ENCODE peak calls at places on chromosomes 5 and 9, in five cellular contexts. One of them, this sample, is unnamed.
A peak's percentile ranks its signal among the peaks of the same experiment; 100 is the strongest.

GRCh38 chr9:69149321-69149807 is 24.7 kb upstream of the TJP2 start:
- DNase-seq in ovary: no peak
- DNase-seq in uterus: no peak
- DNase-seq in right lobe of liver: no peak
- DNase-seq in breast epithelium: no peak
- DNase-seq in this sample: no peak

GRCh38 chr5:113195726-113196125 is 219.1 kb downstream of the DCP2 start:
- DNase-seq in ovary: no peak
- DNase-seq in right lobe of liver: no peak
- DNase-seq in breast epithelium: no peak
- DNase-seq in uterus: no peak
- DNase-seq in this sample: no peak

GRCh38 chr9:137085918-137086530 is 761 bp upstream of the MAN1B1 start:
- DNase-seq in breast epithelium: peak; percentile 71
- DNase-seq in ovary: peak; percentile 57
- DNase-seq in uterus: no peak
- DNase-seq in right lobe of liver: peak; percentile 57
- DNase-seq in this sample: peak; percentile 85

GRCh38 chr9:104863180-104863883 is 64.6 kb downstream of the ABCA1 start:
- DNase-seq in right lobe of liver: no peak
- DNase-seq in breast epithelium: no peak
- DNase-seq in uterus: peak; percentile 47
- DNase-seq in ovary: peak; percentile 57
- DNase-seq in this sample: peak; percentile 63

GRCh38 chr5:50553560-50553984 is 112.5 kb upstream of the EMB start:
- DNase-seq in uterus: no peak
- DNase-seq in breast epithelium: peak; percentile 52
- DNase-seq in ovary: no peak
- DNase-seq in right lobe of liver: no peak
- DNase-seq in this sample: no peak

GRCh38 chr9:134738869-134739659 is 97.5 kb downstream of the COL5A1 start:
- DNase-seq in right lobe of liver: peak; percentile 62
- DNase-seq in ovary: peak; percentile 81
- DNase-seq in uterus: peak; percentile 81
- DNase-seq in breast epithelium: peak; percentile 82
- DNase-seq in this sample: peak; percentile 67

GRCh38 chr9:98185021-98185567 is 7.3 kb downstream of the CORO2A start:
- DNase-seq in uterus: no peak
- DNase-seq in ovary: no peak
- DNase-seq in breast epithelium: no peak
- DNase-seq in right lobe of liver: no peak
- DNase-seq in this sample: no peak

GRCh38 chr9:2743937-2744529 is 26.7 kb downstream of the KCNV2 start:
- DNase-seq in right lobe of liver: no peak
- DNase-seq in breast epithelium: no peak
- DNase-seq in uterus: no peak
- DNase-seq in ovary: no peak
- DNase-seq in this sample: no peak

GRCh38 chr9:2727966-2728613 is 10.8 kb downstream of the KCNV2 start:
- DNase-seq in ovary: peak; percentile 56
- DNase-seq in uterus: peak; percentile 36
- DNase-seq in breast epithelium: no peak
- DNase-seq in right lobe of liver: no peak
- DNase-seq in this sample: peak; percentile 47

GRCh38 chr5:126544087-126544740 is 50.8 kb downstream of the ALDH7A1 start:
- DNase-seq in breast epithelium: no peak
- DNase-seq in ovary: no peak
- DNase-seq in uterus: no peak
- DNase-seq in right lobe of liver: no peak
- DNase-seq in this sample: peak; percentile 31

GRCh38 chr9:110185806-110186205 is 22.2 kb downstream of the C9orf152 start:
- DNase-seq in uterus: no peak
- DNase-seq in ovary: no peak
- DNase-seq in breast epithelium: no peak
- DNase-seq in right lobe of liver: no peak
- DNase-seq in this sample: no peak

GRCh38 chr9:127545196-127546124 is 66.6 kb upstream of the STXBP1 start:
- DNase-seq in right lobe of liver: peak; percentile 69
- DNase-seq in ovary: peak; percentile 73
- DNase-seq in breast epithelium: peak; percentile 81
- DNase-seq in uterus: no peak
- DNase-seq in this sample: peak; percentile 71

GRCh38 chr5:98349251-98349989 is 424.0 kb upstream of the RGMB start:
- DNase-seq in right lobe of liver: no peak
- DNase-seq in ovary: no peak
- DNase-seq in breast epithelium: no peak
- DNase-seq in uterus: no peak
- DNase-seq in this sample: no peak

GRCh38 chr5:54049963-54050362 is 260.4 kb downstream of the ARL15 start:
- DNase-seq in ovary: no peak
- DNase-seq in uterus: no peak
- DNase-seq in breast epithelium: no peak
- DNase-seq in right lobe of liver: no peak
- DNase-seq in this sample: no peak

GRCh38 chr5:175836741-175837729 is 34.3 kb upstream of the CPLX2 start:
- DNase-seq in right lobe of liver: no peak
- DNase-seq in ovary: no peak
- DNase-seq in uterus: no peak
- DNase-seq in breast epithelium: no peak
- DNase-seq in this sample: no peak

GRCh38 chr5:78638973-78639669 is 9.5 kb downstream of the LHFPL2 start:
- DNase-seq in breast epithelium: no peak
- DNase-seq in uterus: no peak
- DNase-seq in ovary: no peak
- DNase-seq in right lobe of liver: no peak
- DNase-seq in this sample: no peak

GRCh38 chr5:93359958-93360305 is 221.1 kb downstream of the NR2F1-AS1 start:
- DNase-seq in breast epithelium: no peak
- DNase-seq in right lobe of liver: peak; percentile 24
- DNase-seq in ovary: peak; percentile 20
- DNase-seq in uterus: no peak
- DNase-seq in this sample: no peak

GRCh38 chr5:123093279-123094226 is 4.5 kb downstream of the PRDM6 start:
- DNase-seq in ovary: no peak
- DNase-seq in breast epithelium: no peak
- DNase-seq in right lobe of liver: no peak
- DNase-seq in uterus: no peak
- DNase-seq in this sample: no peak

GRCh38 chr5:123097483-123097870 is 8.4 kb downstream of the PRDM6 start:
- DNase-seq in uterus: no peak
- DNase-seq in ovary: no peak
- DNase-seq in right lobe of liver: no peak
- DNase-seq in breast epithelium: no peak
- DNase-seq in this sample: no peak

GRCh38 chr5:123095694-123096120 is 6.7 kb downstream of the PRDM6 start:
- DNase-seq in breast epithelium: no peak
- DNase-seq in right lobe of liver: no peak
- DNase-seq in ovary: no peak
- DNase-seq in uterus: no peak
- DNase-seq in this sample: no peak

GRCh38 chr5:123094227-123094918 is 5.3 kb downstream of the PRDM6 start:
- DNase-seq in right lobe of liver: no peak
- DNase-seq in breast epithelium: no peak
- DNase-seq in ovary: no peak
- DNase-seq in uterus: no peak
- DNase-seq in this sample: no peak

GRCh38 chr5:123094919-123095693 is 6.1 kb downstream of the PRDM6 start:
- DNase-seq in right lobe of liver: no peak
- DNase-seq in uterus: no peak
- DNase-seq in ovary: peak; percentile 27
- DNase-seq in breast epithelium: no peak
- DNase-seq in this sample: no peak
- H3K4me3 ChIP-seq in right lobe of liver: no peak overlapping the region
- H3K4me3 ChIP-seq in uterus: no peak overlapping the region
- H3K4me3 ChIP-seq in ovary: no peak overlapping the region
- H3K4me3 ChIP-seq in breast epithelium: no peak overlapping the region
- H3K4me3 ChIP-seq in this sample: no peak overlapping the region

GRCh38 chr5:107126341-107126740 is 544.4 kb downstream of the EFNA5 start:
- DNase-seq in right lobe of liver: no peak
- DNase-seq in breast epithelium: no peak
- DNase-seq in uterus: no peak
- DNase-seq in ovary: no peak
- DNase-seq in this sample: no peak

GRCh38 chr5:107124376-107124775 is 546.4 kb downstream of the EFNA5 start:
- DNase-seq in right lobe of liver: no peak
- DNase-seq in breast epithelium: no peak
- DNase-seq in ovary: no peak
- DNase-seq in uterus: no peak
- DNase-seq in this sample: no peak

GRCh38 chr5:107121793-107122519 is 548.8 kb downstream of the EFNA5 start:
- DNase-seq in breast epithelium: no peak
- DNase-seq in ovary: no peak
- DNase-seq in right lobe of liver: no peak
- DNase-seq in uterus: no peak
- DNase-seq in this sample: no peak

GRCh38 chr5:107119656-107120055 is 551.1 kb downstream of the EFNA5 start:
- DNase-seq in uterus: no peak
- DNase-seq in right lobe of liver: no peak
- DNase-seq in breast epithelium: no peak
- DNase-seq in ovary: no peak
- DNase-seq in this sample: no peak

GRCh38 chr5:107123014-107123413 is 547.7 kb downstream of the EFNA5 start:
- DNase-seq in right lobe of liver: no peak
- DNase-seq in uterus: no peak
- DNase-seq in breast epithelium: no peak
- DNase-seq in ovary: no peak
- DNase-seq in this sample: no peak
- TF ChIP-seq POLR2A in right lobe of liver: no peak
- TF ChIP-seq POLR2A in uterus: no peak
- TF ChIP-seq POLR2A in breast epithelium: no peak
- TF ChIP-seq POLR2A in ovary: no peak
- TF ChIP-seq POLR2A in this sample: no peak

DNA sequence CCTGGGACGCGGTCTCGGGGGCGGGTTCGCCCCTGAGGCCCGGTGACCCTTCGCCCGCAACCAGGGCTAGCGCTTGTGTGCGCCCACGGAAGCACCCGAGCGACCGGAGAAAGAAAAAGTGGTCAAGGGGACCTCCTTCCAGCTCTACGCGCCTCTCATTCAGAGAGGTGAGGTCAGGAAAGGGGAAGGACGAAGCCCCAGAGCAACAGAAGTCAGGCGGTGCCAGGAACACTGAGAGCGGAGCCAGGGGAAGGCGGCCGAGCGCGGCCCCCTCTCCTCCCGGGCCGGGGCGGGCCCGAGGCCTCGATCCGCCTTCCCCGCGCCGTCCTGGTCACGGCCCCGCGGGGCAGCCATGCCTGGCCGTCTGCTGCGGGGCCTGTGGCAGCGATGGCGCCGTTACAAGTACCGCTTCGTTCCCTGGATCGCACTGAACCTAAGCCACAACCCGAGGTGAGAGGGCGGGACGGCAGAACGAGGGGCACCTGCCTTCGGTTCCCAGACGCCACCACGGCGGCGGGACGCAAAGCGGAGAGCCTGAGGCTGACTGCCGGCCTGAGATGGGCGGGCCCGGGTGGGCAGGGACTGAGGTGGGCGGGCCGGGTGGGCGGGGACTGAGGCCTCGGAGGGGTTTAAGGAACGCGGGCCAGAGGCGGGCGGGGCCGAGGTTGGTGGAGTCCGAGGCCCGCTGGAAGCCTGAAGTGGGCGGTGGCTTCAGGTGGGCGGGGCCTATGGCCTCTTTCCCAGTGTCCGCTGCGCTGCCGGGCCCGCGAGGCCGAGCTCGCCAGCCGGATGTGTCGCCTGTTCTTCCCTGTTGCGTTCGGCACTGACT is at the start of gene SETD9:
- DNase-seq in uterus: peak; percentile 99
- DNase-seq in ovary: peak; percentile 99
- DNase-seq in breast epithelium: peak; percentile 98
- DNase-seq in right lobe of liver: peak; percentile 99
- DNase-seq in this sample: peak; percentile 99
- H3K4me3 ChIP-seq in uterus: peak within 1 kb of the TSS; percentile 71
- H3K4me3 ChIP-seq in ovary: peak within 1 kb of the TSS; percentile 68
- H3K4me3 ChIP-seq in breast epithelium: peak within 1 kb of the TSS; percentile 63
- H3K4me3 ChIP-seq in right lobe of liver: peak within 1 kb of the TSS; percentile 60
- H3K4me3 ChIP-seq in this sample: peak within 1 kb of the TSS; percentile 52

DNA sequence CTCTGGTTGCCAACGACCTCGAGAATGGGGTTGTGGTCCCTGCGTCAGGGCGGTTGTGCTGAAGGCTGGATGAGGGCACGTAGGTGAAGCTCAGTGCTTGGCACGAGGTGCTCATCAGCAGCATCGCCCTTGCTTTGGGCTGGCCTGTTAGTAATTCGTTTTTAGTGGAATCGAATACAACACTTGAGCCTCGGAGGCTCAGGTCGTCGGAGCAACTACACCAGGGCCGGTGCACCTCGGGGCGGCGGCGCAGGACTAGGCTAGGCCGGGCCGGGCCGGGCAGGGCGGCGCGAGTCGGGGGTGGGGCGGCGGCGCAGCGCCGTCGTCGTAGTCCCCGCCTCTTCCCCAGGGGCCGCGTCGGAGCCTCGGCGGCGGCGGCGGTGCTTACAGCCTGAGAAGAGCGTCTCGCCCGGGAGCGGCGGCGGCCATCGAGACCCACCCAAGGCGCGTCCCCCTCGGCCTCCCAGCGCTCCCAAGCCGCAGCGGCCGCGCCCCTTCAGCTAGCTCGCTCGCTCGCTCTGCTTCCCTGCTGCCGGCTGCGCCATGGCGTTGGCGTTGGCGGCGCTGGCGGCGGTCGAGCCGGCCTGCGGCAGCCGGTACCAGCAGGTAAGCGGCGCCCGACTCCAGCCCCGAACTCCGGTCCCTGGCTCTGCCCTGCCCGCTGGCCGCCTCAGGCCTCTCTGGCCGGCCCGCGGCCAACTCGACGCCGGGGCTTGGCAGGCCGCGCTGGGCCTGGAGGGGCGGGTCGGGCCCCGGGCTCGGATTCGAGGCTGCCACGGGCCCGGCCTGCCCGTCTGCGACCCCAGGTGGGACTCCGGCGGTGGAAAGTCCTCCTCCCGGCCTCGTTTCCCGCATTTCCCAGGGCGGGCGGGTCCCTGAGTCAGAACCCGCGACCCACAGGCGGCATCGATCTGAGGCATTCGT is at the start of gene NDFIP1:
- DNase-seq in ovary: peak; percentile 84
- DNase-seq in breast epithelium: peak; percentile 83
- DNase-seq in uterus: peak; percentile 85
- DNase-seq in right lobe of liver: peak; percentile 93
- DNase-seq in this sample: peak; percentile 83
- TF ChIP-seq POLR2A in ovary: peak; percentile 90
- TF ChIP-seq POLR2A in breast epithelium: peak; percentile 34
- TF ChIP-seq POLR2A in uterus: peak; percentile 96
- TF ChIP-seq POLR2A in right lobe of liver: peak; percentile 97
- TF ChIP-seq POLR2A in this sample: peak; percentile 88

DNA sequence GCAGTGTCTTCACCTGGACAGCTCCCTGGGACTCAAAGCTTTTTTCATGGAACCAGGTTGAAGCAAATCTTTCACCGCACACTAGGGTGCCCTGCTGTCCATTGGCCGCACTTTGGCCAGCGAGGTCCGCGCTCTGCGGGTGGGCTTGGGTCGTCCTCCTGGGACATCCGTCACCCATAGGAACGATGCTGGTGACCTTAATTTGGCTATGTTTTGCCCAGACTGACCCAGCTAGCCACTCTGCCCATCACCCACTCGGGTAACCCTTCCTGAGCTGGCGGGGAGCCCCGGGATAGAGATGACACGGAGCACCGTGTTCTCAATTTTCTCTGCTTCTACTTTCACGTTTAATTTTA is 25.9 kb downstream of the ZDHHC11B start:
- DNase-seq in right lobe of liver: no peak
- DNase-seq in breast epithelium: no peak
- DNase-seq in ovary: peak; percentile 25
- DNase-seq in uterus: peak; percentile 28
- DNase-seq in this sample: no peak
- H3K4me3 ChIP-seq in right lobe of liver: no peak overlapping the region
- H3K4me3 ChIP-seq in breast epithelium: no peak overlapping the region
- H3K4me3 ChIP-seq in ovary: no peak overlapping the region
- H3K4me3 ChIP-seq in uterus: no peak overlapping the region
- H3K4me3 ChIP-seq in this sample: no peak overlapping the region

GRCh38 chr9:129278391-129279237 is 100.6 kb upstream of the IER5L start:
- DNase-seq in ovary: no peak
- DNase-seq in right lobe of liver: no peak
- DNase-seq in uterus: peak; percentile 14
- DNase-seq in breast epithelium: peak; percentile 60
- DNase-seq in this sample: peak; percentile 31
- TF ChIP-seq POLR2A in ovary: no peak
- TF ChIP-seq POLR2A in right lobe of liver: no peak
- TF ChIP-seq POLR2A in uterus: no peak
- TF ChIP-seq POLR2A in breast epithelium: no peak
- TF ChIP-seq POLR2A in this sample: no peak